ENCODE peak calls at places on chromosomes 11 and 22, in six cellular contexts. L, C, B, G, M and W are unnamed samples.

GRCh38 chr11:108224908-108225786 is 2.3 kb downstream of the ATM start:
- DNase-seq in B (no peak), L (no peak), M (no peak), C (no peak), G (no peak), W (peak)

GRCh38 chr22:31104869-31105268 is 2.5 kb downstream of the SELENOM start:
- DNase-seq in M (no peak), G (no peak), C (peak), B (no peak), L (no peak), W (no peak)

GRCh38 chr22:39940757-39941305 is 19.4 kb upstream of the TMA7B start:
- DNase-seq in M (no peak), L (no peak), C (no peak), G (no peak), B (no peak), W (peak)

GRCh38 chr11:83895516-83895915 is 609.3 kb upstream of the CCDC90B start:
- DNase-seq in B (no peak), G (no peak), L (no peak), M (no peak), C (no peak), W (no peak)

GRCh38 chr11:77284476-77285468 is 16.7 kb downstream of the GDPD4 start:
- DNase-seq in L (no peak), C (no peak), G (no peak), M (no peak), B (no peak), W (no peak)

GRCh38 chr11:60941371-60942119 is 10.4 kb downstream of the SLC15A3 start:
- DNase-seq in M (no peak), G (no peak), L (no peak), C (no peak), B (no peak), W (no peak)

GRCh38 chr11:32563600-32563959 is 20.1 kb upstream of the EIF3M start:
- DNase-seq in C (no peak), G (no peak), L (no peak), M (no peak), B (no peak), W (no peak)

GRCh38 chr11:35111171-35112055 is 27.6 kb upstream of the CD44 start:
- DNase-seq in L (no peak), C (peak), B (peak), M (no peak), G (peak), W (peak)

GRCh38 chr22:18060646-18061620 is 16.9 kb upstream of the PEX26 start:
- DNase-seq in G (no peak), M (no peak), L (peak), B (peak), C (no peak), W (no peak)

GRCh38 chr11:14082338-14082737 is 119.8 kb downstream of the SPON1 start:
- DNase-seq in M (no peak), G (no peak), C (no peak), L (no peak), B (no peak), W (no peak)

GRCh38 chr22:20137671-20138416 is 6.2 kb downstream of the ZDHHC8 start:
- DNase-seq in B (no peak), L (no peak), M (no peak), G (no peak), C (no peak), W (no peak)

DNA sequence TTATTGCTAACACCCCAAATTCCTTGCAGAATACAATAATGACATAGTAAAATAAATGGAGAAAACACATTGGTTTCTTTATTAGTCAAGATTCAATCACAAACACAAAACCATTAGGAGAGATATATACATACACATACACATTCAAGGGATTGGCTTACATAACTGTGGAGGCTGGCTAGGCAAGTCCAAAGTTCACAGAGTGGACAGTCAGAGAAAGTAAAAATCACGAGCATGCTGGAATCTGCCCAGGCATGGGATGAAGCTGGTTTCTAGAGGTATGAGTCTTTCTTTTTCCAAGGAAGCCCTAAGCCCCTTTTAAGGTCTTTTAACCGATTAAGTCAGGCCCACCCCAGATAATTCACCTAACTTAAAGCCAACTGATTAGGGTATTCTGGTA is 13.6 kb upstream of the OR56B1 start:
- DNase-seq in C (no peak), L (peak), M (no peak), B (no peak), G (no peak), W (no peak)
- H3K4me3 ChIP-seq in C (no peak), L (no peak), M (no peak), B (no peak), G (no peak), W (no peak)

GRCh38 chr11:130897262-130898182 is 18.8 kb downstream of the SNX19 start:
- DNase-seq in C (no peak), M (no peak), B (peak), G (peak), L (no peak), W (no peak)
- TF ChIP-seq MAX in C (no peak), M (no peak), B (peak), G (no peak), L (no peak), W (no peak)

DNA sequence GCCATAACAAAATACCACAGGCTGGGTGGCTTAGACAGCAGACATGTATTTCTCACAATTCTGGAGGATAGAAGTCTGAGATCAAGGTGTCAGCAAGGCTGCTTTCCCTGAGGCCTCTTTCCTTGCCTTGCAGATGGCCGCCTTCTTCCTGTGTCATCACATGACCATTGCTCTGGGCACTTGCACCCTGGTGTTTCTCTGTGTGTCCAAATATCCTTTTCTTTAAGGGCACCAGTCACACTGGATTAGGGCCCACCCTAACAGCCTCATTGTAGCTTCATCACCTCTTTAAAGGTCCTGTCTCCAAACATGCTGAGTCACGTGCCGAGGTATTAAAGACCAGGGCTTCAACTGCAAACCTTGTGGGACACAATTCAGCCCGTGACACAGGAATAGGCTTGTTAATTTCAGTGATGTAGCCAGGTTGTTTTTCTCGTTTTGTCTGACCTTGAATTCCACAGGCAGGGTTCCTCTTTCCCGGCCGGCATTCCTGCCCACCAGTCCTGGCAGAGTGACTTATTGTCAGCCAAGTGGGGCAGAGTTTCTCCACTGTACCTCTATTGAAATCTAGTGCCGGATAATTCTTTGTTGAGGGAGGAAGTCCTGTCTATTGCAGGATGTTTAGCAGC is 100.1 kb downstream of the KCNQ1OT1 start:
- DNase-seq in L (no peak), G (no peak), C (no peak), B (no peak), M (no peak), W (no peak)
- TF ChIP-seq MYC in L (no peak), G (no peak), C (no peak), B (no peak), M (no peak), W (no peak)

GRCh38 chr11:64969209-64969608 is 2.7 kb downstream of the MAJIN start:
- DNase-seq in M (no peak), B (peak), C (no peak), L (no peak), G (peak), W (no peak)

GRCh38 chr11:64963072-64963631 is 8.8 kb downstream of the MAJIN start:
- DNase-seq in L (no peak), C (no peak), B (no peak), G (no peak), M (no peak), W (no peak)

GRCh38 chr11:64971421-64972233 is at the start of gene MAJIN:
- DNase-seq in L (no peak), B (peak), C (peak), M (peak), G (peak), W (no peak)

GRCh38 chr11:64970731-64971151 is 1.2 kb downstream of the MAJIN start:
- DNase-seq in B (peak), M (no peak), L (no peak), C (no peak), G (peak), W (no peak)

GRCh38 chr11:64967376-64967775 is 4.5 kb downstream of the MAJIN start:
- DNase-seq in G (no peak), C (no peak), L (no peak), M (no peak), B (no peak), W (no peak)
- H3K4me3 ChIP-seq in G (no peak), C (no peak), L (no peak), M (no peak), B (no peak), W (no peak)

GRCh38 chr11:73878771-73879170 is 2.0 kb downstream of the PAAF1 start:
- DNase-seq in C (no peak), M (no peak), B (no peak), G (no peak), L (no peak), W (no peak)

GRCh38 chr11:73888244-73888643 is 11.4 kb downstream of the PAAF1 start:
- DNase-seq in L (no peak), C (no peak), B (no peak), M (no peak), G (no peak), W (no peak)

GRCh38 chr11:73889019-73889418 is 12.2 kb downstream of the PAAF1 start:
- DNase-seq in G (peak), L (no peak), M (no peak), C (no peak), B (no peak), W (peak)

DNA sequence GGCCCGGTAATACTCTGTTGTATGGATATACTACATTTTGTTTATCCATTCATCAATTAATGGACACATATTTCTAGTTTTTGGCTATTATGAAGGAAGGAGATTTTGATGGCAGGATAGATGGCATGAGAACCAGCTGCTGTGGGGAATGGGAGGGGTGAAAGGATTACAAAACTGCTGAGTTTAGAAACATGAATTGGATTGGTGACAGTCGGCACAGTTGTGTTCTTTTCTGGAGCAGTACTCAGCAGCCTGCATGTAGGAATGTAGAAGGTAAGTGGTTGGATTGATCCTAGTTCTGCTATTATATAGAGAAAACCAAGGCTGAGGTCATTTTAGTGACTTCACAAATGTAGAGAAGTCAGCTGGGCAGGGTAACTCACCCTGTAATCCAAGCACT is 7.1 kb downstream of the PAAF1 start:
- DNase-seq in G (no peak), C (no peak), L (no peak), M (no peak), B (no peak), W (no peak)
- TF ChIP-seq MAX in G (no peak), C (no peak), L (no peak), M (no peak), B (no peak), W (no peak)

DNA sequence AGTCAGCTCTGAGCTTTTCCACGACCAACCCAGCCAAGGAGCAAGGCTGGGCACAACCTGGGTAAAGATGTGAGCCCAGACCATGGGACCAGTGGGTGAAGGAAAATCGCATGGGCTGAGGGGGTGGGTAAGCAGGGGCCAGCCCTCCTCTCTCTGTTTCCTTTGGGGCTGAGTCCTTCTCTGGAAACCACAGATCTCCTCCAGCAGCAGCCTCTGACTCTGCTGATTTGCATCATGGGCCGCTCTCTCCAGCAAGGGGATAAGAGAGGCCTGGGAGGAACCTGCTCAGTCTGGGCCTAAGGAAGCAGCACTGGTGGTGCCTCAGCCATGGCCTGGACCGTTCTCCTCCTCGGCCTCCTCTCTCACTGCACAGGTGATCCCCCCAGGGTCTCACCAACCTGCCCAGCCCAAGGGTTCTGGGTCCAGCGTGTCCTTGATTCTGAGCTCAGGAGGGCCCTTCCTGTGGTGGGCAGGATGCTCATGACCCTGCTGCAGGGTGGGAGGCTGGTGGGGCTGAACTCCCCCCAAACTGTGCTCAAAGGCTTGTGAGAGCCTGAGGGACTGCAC is 67.8 kb downstream of the GGTLC2 start:
- DNase-seq in C (no peak), L (no peak), B (no peak), M (no peak), G (no peak), W (no peak)
- TF ChIP-seq MYC in C (no peak), L (no peak), B (no peak), M (no peak), G (no peak), W (no peak)

GRCh38 chr11:62855571-62856332 is 16.4 kb upstream of the WDR74 start:
- DNase-seq in M (peak), G (peak), B (peak), C (peak), L (peak), W (peak)

GRCh38 chr11:62860835-62861563 is 19.7 kb upstream of the SLC3A2 start:
- DNase-seq in C (no peak), G (no peak), M (no peak), L (no peak), B (no peak), W (peak)

GRCh38 chr11:62856333-62856910 is 17.0 kb upstream of the WDR74 start:
- DNase-seq in B (no peak), L (no peak), M (no peak), G (no peak), C (no peak), W (peak)

GRCh38 chr11:62857541-62857982 is 18.2 kb upstream of the WDR74 start:
- DNase-seq in M (no peak), G (no peak), L (no peak), C (no peak), B (no peak), W (no peak)

GRCh38 chr11:62858201-62858600 is 18.8 kb upstream of the WDR74 start:
- DNase-seq in G (no peak), M (no peak), L (peak), B (no peak), C (no peak), W (no peak)
- H3K4me3 ChIP-seq in G (peak), M (peak), L (peak), B (peak), C (peak), W (peak)

DNA sequence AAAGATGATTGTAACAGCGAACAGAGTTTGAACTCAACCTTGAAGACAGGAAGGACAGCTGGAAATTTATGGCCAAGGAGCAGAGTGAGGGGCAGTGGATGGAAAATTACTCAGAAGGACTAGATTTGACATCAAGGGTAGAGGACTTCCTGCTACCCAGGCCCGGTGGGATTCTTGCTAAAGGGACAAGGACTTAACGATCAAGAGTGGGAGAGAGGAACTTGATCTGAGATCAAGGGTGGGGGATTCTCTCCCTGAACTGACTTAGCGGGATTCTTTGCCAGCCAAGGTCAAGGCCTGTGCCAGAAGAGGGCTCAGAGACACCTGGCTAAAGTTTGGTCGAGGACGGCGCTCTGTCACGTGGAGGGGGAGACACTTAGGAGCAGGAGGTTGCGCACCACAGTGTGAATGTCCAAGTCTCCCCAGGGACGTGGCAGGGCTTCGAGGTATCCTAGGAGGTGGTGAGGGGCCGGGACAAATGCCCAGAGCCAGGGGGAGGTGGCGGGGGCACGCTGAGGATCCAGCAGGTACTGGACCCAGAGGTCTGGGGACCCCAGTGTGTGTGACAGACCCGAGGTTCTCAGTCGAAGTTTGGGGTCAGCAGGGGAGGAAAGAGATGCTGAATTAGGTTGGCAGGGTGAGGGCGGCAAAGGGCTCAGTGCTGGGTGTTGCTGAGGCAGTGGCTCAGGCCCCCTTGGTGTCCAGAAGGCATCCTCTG is 46.1 kb upstream of the SHISAL1 start:
- DNase-seq in B (no peak), M (no peak), C (no peak), L (no peak), G (no peak), W (no peak)
- TF ChIP-seq MAX in B (no peak), M (no peak), C (no peak), L (no peak), G (no peak), W (no peak)